ENCODE peak calls at places on chromosomes 11 and 22, in four cellular contexts. One of them, this sample, is unnamed.

GRCh38 chr22:50071432-50072166 is 13.5 kb upstream of the TTLL8 start:
- DNase-seq in GM12878: no peak
- DNase-seq in HepG2: no peak
- DNase-seq in K562: no peak
- DNase-seq in this sample: no peak

GRCh38 chr22:38327805-38328204 is 10.6 kb upstream of the CSNK1E start:
- DNase-seq in HepG2: no peak
- DNase-seq in K562: no peak
- DNase-seq in GM12878: no peak
- DNase-seq in this sample: no peak

GRCh38 chr22:46044718-46045458 is 67.9 kb upstream of the WNT7B start:
- DNase-seq in HepG2: no peak
- DNase-seq in K562: no peak
- DNase-seq in GM12878: no peak
- DNase-seq in this sample: no peak

GRCh38 chr11:47981667-47982404 is 1.5 kb downstream of the PTPRJ start:
- DNase-seq in GM12878: no peak
- DNase-seq in HepG2: no peak
- DNase-seq in K562: no peak
- DNase-seq in this sample: no peak

GRCh38 chr22:31956360-31956759 is 12.0 kb downstream of the YWHAH start:
- DNase-seq in K562: no peak
- DNase-seq in HepG2: no peak
- DNase-seq in GM12878: no peak
- DNase-seq in this sample: no peak

GRCh38 chr11:45319077-45319476 is 32.9 kb upstream of the SYT13 start:
- DNase-seq in HepG2: no peak
- DNase-seq in GM12878: no peak
- DNase-seq in K562: no peak
- DNase-seq in this sample: no peak

GRCh38 chr11:33257160-33257896 is at the start of gene HIPK3:
- DNase-seq in HepG2: peak; percentile 41
- DNase-seq in GM12878: no peak
- DNase-seq in K562: peak; percentile 86
- DNase-seq in this sample: peak; percentile 78

GRCh38 chr22:23178512-23179254 is 1.6 kb upstream of the BCR start:
- DNase-seq in GM12878: no peak
- DNase-seq in K562: peak; percentile 98
- DNase-seq in HepG2: no peak
- DNase-seq in this sample: peak; percentile 87

GRCh38 chr11:119605137-119605675 is 123.8 kb downstream of the NECTIN1 start:
- DNase-seq in HepG2: no peak
- DNase-seq in GM12878: no peak
- DNase-seq in K562: no peak
- DNase-seq in this sample: no peak

GRCh38 chr11:128884703-128885338 is 6.3 kb upstream of the KCNJ5 start:
- DNase-seq in GM12878: no peak
- DNase-seq in HepG2: peak; percentile 54
- DNase-seq in K562: peak; percentile 70
- DNase-seq in this sample: peak; percentile 60

GRCh38 chr11:82315093-82315492 is 418.6 kb downstream of the FAM181B start:
- DNase-seq in HepG2: peak; percentile 23
- DNase-seq in GM12878: no peak
- DNase-seq in K562: peak; percentile 2
- DNase-seq in this sample: peak; percentile 44

GRCh38 chr11:71251761-71252433 is 480 bp downstream of the SHANK2 start:
- DNase-seq in K562: no peak
- DNase-seq in HepG2: no peak
- DNase-seq in GM12878: no peak
- DNase-seq in this sample: peak; percentile 68

GRCh38 chr22:20036119-20036518 is 15.2 kb downstream of the TANGO2 start:
- DNase-seq in GM12878: no peak
- DNase-seq in K562: no peak
- DNase-seq in HepG2: no peak
- DNase-seq in this sample: no peak

GRCh38 chr11:64563966-64564365 is 27.1 kb upstream of the SLC22A12 start:
- DNase-seq in GM12878: no peak
- DNase-seq in HepG2: no peak
- DNase-seq in K562: no peak
- DNase-seq in this sample: no peak

GRCh38 chr22:22082229-22082835 is 99.7 kb upstream of the TOP3B start:
- DNase-seq in GM12878: no peak
- DNase-seq in HepG2: no peak
- DNase-seq in K562: no peak
- DNase-seq in this sample: no peak

GRCh38 chr22:37148031-37148651 is 1.6 kb downstream of the IL2RB start:
- DNase-seq in HepG2: no peak
- DNase-seq in GM12878: no peak
- DNase-seq in K562: no peak
- DNase-seq in this sample: no peak

GRCh38 chr11:108199446-108200321 is 22.8 kb downstream of the NPAT start:
- DNase-seq in HepG2: no peak
- DNase-seq in K562: peak; percentile 77
- DNase-seq in GM12878: peak; percentile 68
- DNase-seq in this sample: no peak

GRCh38 chr11:128496249-128496648 is 91.1 kb downstream of the ETS1 start:
- DNase-seq in GM12878: no peak
- DNase-seq in K562: no peak
- DNase-seq in HepG2: no peak
- DNase-seq in this sample: no peak

GRCh38 chr11:62882811-62883496 is 2.3 kb downstream of the SLC3A2 start:
- DNase-seq in K562: no peak
- DNase-seq in GM12878: no peak
- DNase-seq in HepG2: no peak
- DNase-seq in this sample: no peak

GRCh38 chr11:41431784-41432183 is 27.7 kb downstream of the LRRC4C start:
- DNase-seq in K562: peak; percentile 3
- DNase-seq in HepG2: peak; percentile 16
- DNase-seq in GM12878: no peak
- DNase-seq in this sample: peak; percentile 12

GRCh38 chr11:47378011-47378835 is at the start of gene SPI1:
- DNase-seq in HepG2: no peak
- DNase-seq in GM12878: peak; percentile 41
- DNase-seq in K562: peak; percentile 95
- DNase-seq in this sample: no peak

GRCh38 chr22:34333285-34333684 is 413.0 kb upstream of the LARGE1 start:
- DNase-seq in GM12878: no peak
- DNase-seq in HepG2: no peak
- DNase-seq in K562: no peak
- DNase-seq in this sample: no peak

GRCh38 chr11:117473692-117474091 is 146.0 kb downstream of the CEP164 start:
- DNase-seq in K562: no peak
- DNase-seq in HepG2: no peak
- DNase-seq in GM12878: no peak
- DNase-seq in this sample: no peak

GRCh38 chr11:73281796-73282660 is 9.9 kb downstream of the P2RY6 start:
- DNase-seq in K562: no peak
- DNase-seq in HepG2: no peak
- DNase-seq in GM12878: no peak
- DNase-seq in this sample: no peak

GRCh38 chr22:44019416-44019815 is 4.7 kb upstream of the PARVB start:
- DNase-seq in GM12878: no peak
- DNase-seq in HepG2: no peak
- DNase-seq in K562: no peak
- DNase-seq in this sample: no peak

GRCh38 chr11:119155733-119156492 is 7.1 kb downstream of the ABCG4 start:
- DNase-seq in GM12878: no peak
- DNase-seq in K562: peak; percentile 70
- DNase-seq in HepG2: peak; percentile 57
- DNase-seq in this sample: no peak

GRCh38 chr11:71139516-71140205 is 112.7 kb downstream of the SHANK2 start:
- DNase-seq in HepG2: peak; percentile 9
- DNase-seq in GM12878: no peak
- DNase-seq in K562: no peak
- DNase-seq in this sample: no peak

GRCh38 chr11:73359341-73359740 is 16.9 kb upstream of the RELT start:
- DNase-seq in GM12878: no peak
- DNase-seq in HepG2: no peak
- DNase-seq in K562: no peak
- DNase-seq in this sample: no peak

GRCh38 chr22:47808886-47809620 is 1046.6 kb downstream of the TBC1D22A start:
- DNase-seq in K562: no peak
- DNase-seq in HepG2: no peak
- DNase-seq in GM12878: no peak
- DNase-seq in this sample: no peak

GRCh38 chr11:100716848-100717247 is 29.8 kb downstream of the ARHGAP42 start:
- DNase-seq in GM12878: no peak
- DNase-seq in K562: no peak
- DNase-seq in HepG2: no peak
- DNase-seq in this sample: no peak

GRCh38 chr11:22795914-22796313 is 33.7 kb downstream of the SVIP start:
- DNase-seq in K562: peak; percentile 75
- DNase-seq in HepG2: no peak
- DNase-seq in GM12878: no peak
- DNase-seq in this sample: no peak

GRCh38 chr22:20918663-20919220 is 1.5 kb downstream of the CRKL start:
- DNase-seq in K562: peak; percentile 84
- DNase-seq in GM12878: no peak
- DNase-seq in HepG2: peak; percentile 20
- DNase-seq in this sample: peak; percentile 45

GRCh38 chr11:27040302-27041115 is at the start of gene BBOX1:
- DNase-seq in K562: no peak
- DNase-seq in GM12878: no peak
- DNase-seq in HepG2: no peak
- DNase-seq in this sample: no peak

GRCh38 chr11:124070906-124071621 is 29.9 kb upstream of the OR10G7 start:
- DNase-seq in K562: peak; percentile 87
- DNase-seq in GM12878: peak; percentile 63
- DNase-seq in HepG2: peak; percentile 54
- DNase-seq in this sample: peak; percentile 60

GRCh38 chr11:81644239-81644840 is 1089.3 kb downstream of the FAM181B start:
- DNase-seq in K562: peak; percentile 23
- DNase-seq in GM12878: no peak
- DNase-seq in HepG2: peak; percentile 60
- DNase-seq in this sample: peak; percentile 28

GRCh38 chr11:101185985-101186384 is 56.4 kb upstream of the PGR start:
- DNase-seq in GM12878: no peak
- DNase-seq in K562: no peak
- DNase-seq in HepG2: no peak
- DNase-seq in this sample: no peak

GRCh38 chr22:37566903-37567798 is 6.9 kb downstream of the CDC42EP1 start:
- DNase-seq in K562: peak; percentile 74
- DNase-seq in HepG2: peak; percentile 61
- DNase-seq in GM12878: peak; percentile 84
- DNase-seq in this sample: peak; percentile 79

GRCh38 chr22:30902496-30903357 is 65.8 kb downstream of the MORC2 start:
- DNase-seq in GM12878: peak; percentile 40
- DNase-seq in HepG2: no peak
- DNase-seq in K562: no peak
- DNase-seq in this sample: no peak

GRCh38 chr22:27460596-27461347 is 340.8 kb downstream of the MN1 start:
- DNase-seq in K562: no peak
- DNase-seq in GM12878: no peak
- DNase-seq in HepG2: no peak
- DNase-seq in this sample: no peak

DNA sequence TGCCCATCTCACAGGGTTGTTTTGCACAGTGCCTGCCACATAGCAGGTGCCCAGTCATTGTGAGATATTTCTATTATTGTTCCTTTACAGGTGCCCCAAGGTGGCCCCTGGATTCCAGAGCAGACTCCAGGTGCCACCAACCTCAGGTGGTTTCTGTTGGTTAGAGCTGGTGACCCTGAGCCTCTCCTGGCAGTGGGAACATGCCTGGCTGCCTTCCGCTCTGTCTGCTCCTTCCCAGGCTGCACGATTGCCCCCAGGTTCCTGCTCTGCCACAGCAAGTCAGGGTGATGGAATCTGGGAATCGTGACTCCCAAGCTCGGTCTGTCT is 12.6 kb upstream of the OMP start:
- DNase-seq in K562: no peak
- DNase-seq in HepG2: no peak
- DNase-seq in GM12878: no peak
- DNase-seq in this sample: no peak
- TF ChIP-seq FOXK2 in K562: no peak
- TF ChIP-seq FOXK2 in HepG2: no peak
- TF ChIP-seq FOXK2 in GM12878: no peak
- TF ChIP-seq FOXK2 in this sample: no peak

GRCh38 chr11:2590951-2591754 is 108.6 kb downstream of the KCNQ1OT1 start:
- DNase-seq in K562: no peak
- DNase-seq in GM12878: no peak
- DNase-seq in HepG2: no peak
- DNase-seq in this sample: peak; percentile 4
- TF ChIP-seq FOXM1 in K562: no peak
- TF ChIP-seq FOXM1 in GM12878: no peak
- TF ChIP-seq FOXM1 in HepG2: no peak
- TF ChIP-seq FOXM1 in this sample: no peak

GRCh38 chr11:40100204-40100603 is 1359.2 kb downstream of the LRRC4C start:
- DNase-seq in GM12878: no peak
- DNase-seq in HepG2: no peak
- DNase-seq in K562: no peak
- DNase-seq in this sample: no peak
- TF ChIP-seq FOXK2 in GM12878: no peak
- TF ChIP-seq FOXK2 in HepG2: no peak
- TF ChIP-seq FOXK2 in K562: no peak
- TF ChIP-seq FOXK2 in this sample: no peak

GRCh38 chr11:44243633-44244343 is 66.2 kb downstream of the ALX4 start:
- DNase-seq in GM12878: no peak
- DNase-seq in K562: peak; percentile 26
- DNase-seq in HepG2: peak; percentile 77
- DNase-seq in this sample: no peak
- TF ChIP-seq FOXM1 in GM12878: no peak
- TF ChIP-seq FOXM1 in K562: no peak
- TF ChIP-seq FOXM1 in HepG2: no peak
- TF ChIP-seq FOXM1 in this sample: no peak

DNA sequence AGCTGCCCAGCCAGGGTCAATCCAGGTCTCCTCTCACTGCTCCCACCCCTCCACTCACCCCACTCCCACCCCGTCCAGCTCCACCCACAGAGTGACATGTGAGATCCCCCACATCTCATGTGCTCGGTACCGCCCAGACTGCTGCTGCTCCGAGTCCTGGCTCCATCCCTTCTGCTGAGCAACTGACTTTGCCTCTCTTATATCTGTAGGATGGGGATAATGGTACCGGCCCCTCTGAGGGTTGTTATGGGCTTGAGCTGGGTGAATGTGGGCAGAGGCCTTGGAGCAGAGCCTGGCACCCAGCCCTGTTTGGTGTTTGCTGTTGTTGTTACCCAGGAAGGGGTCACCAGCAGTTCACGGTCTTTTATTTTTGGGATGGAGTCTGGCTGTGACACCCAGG is 77.0 kb downstream of the ST3GAL4 start:
- DNase-seq in K562: no peak
- DNase-seq in HepG2: no peak
- DNase-seq in GM12878: no peak
- DNase-seq in this sample: no peak
- TF ChIP-seq FOXK2 in K562: no peak
- TF ChIP-seq FOXK2 in HepG2: no peak
- TF ChIP-seq FOXK2 in GM12878: no peak
- TF ChIP-seq FOXK2 in this sample: no peak

This sample was measured in HEK293T.